ENCODE peak calls at places on chromosome 12, in six cellular contexts. A, Z, T, W, K and V are unnamed samples.

GRCh38 chr12:119229837-119230236 is 51.1 kb downstream of the HSPB8 start:
- DNase-seq in A (peak), Z (no peak), T (peak), W (peak), K (peak), V (peak)

GRCh38 chr12:92485356-92486348 is 217.1 kb upstream of the PLEKHG7 start:
- DNase-seq in A (no peak), Z (no peak), T (no peak), W (no peak), K (no peak), V (no peak)

GRCh38 chr12:3461391-3461790 is 29.6 kb upstream of the PRMT8 start:
- DNase-seq in A (no peak), Z (no peak), T (no peak), W (no peak), K (no peak), V (no peak)

GRCh38 chr12:9829990-9830389 is 2.7 kb downstream of the KLRF1 start:
- DNase-seq in A (no peak), Z (no peak), T (no peak), W (no peak), K (no peak), V (no peak)

GRCh38 chr12:95859947-95860850 is 1.4 kb downstream of the SNRPF start:
- DNase-seq in A (no peak), Z (no peak), T (no peak), W (no peak), K (no peak), V (no peak)

GRCh38 chr12:120265203-120265482 is 387 bp downstream of the PXN start:
- DNase-seq in A (peak), Z (no peak), T (no peak), W (no peak), K (no peak), V (no peak)

GRCh38 chr12:56084958-56085543 is 5.1 kb downstream of the ERBB3 start:
- DNase-seq in A (no peak), Z (no peak), T (peak), W (peak), K (peak), V (no peak)

GRCh38 chr12:14913381-14913781 is 25.0 kb downstream of the ERP27 start:
- DNase-seq in A (no peak), Z (no peak), T (no peak), W (no peak), K (no peak), V (no peak)

GRCh38 chr12:20368653-20369163 is 371 bp downstream of the PDE3A start:
- DNase-seq in A (peak), Z (no peak), T (peak), W (peak), K (no peak), V (no peak)

GRCh38 chr12:115439008-115439601 is 755.1 kb upstream of the TBX3 start:
- DNase-seq in A (no peak), Z (no peak), T (no peak), W (no peak), K (no peak), V (no peak)

GRCh38 chr12:17304503-17305347 is 698.8 kb upstream of the LMO3 start:
- DNase-seq in A (no peak), Z (no peak), T (no peak), W (peak), K (no peak), V (no peak)

GRCh38 chr12:95694148-95694547 is 96.4 kb downstream of the NTN4 start:
- DNase-seq in A (peak), Z (no peak), T (peak), W (no peak), K (no peak), V (no peak)

GRCh38 chr12:15532364-15532977 is 210.2 kb downstream of the PTPRO start:
- DNase-seq in A (no peak), Z (peak), T (peak), W (peak), K (peak), V (peak)

GRCh38 chr12:48793696-48794095 is 4.8 kb upstream of the ADCY6 start:
- DNase-seq in A (no peak), Z (no peak), T (no peak), W (no peak), K (no peak), V (no peak)

GRCh38 chr12:108989381-108989780 is 31.5 kb downstream of the SVOP start:
- DNase-seq in A (no peak), Z (no peak), T (no peak), W (no peak), K (no peak), V (no peak)

GRCh38 chr12:53048033-53048779 is 1.7 kb upstream of the TNS2 start:
- DNase-seq in A (peak), Z (no peak), T (peak), W (peak), K (peak), V (no peak)

GRCh38 chr12:124498178-124498869 is 69.1 kb downstream of the NCOR2 start:
- DNase-seq in A (no peak), Z (no peak), T (no peak), W (no peak), K (no peak), V (no peak)

GRCh38 chr12:106600503-106600902 is 17.7 kb downstream of the RFX4 start:
- DNase-seq in A (no peak), Z (no peak), T (no peak), W (no peak), K (no peak), V (no peak)

GRCh38 chr12:101667591-101667990 is 29.8 kb upstream of the CHPT1 start:
- DNase-seq in A (no peak), Z (no peak), T (no peak), W (no peak), K (no peak), V (no peak)

GRCh38 chr12:57518920-57519757 is 1.2 kb downstream of the DDIT3 start:
- DNase-seq in A (peak), Z (no peak), T (no peak), W (peak), K (no peak), V (no peak)

GRCh38 chr12:5428332-5429221 is 3.3 kb upstream of the NTF3 start:
- DNase-seq in A (no peak), Z (no peak), T (peak), W (no peak), K (peak), V (no peak)

GRCh38 chr12:66502911-66503310 is 176.0 kb downstream of the GRIP1 start:
- DNase-seq in A (no peak), Z (no peak), T (no peak), W (no peak), K (no peak), V (no peak)

GRCh38 chr12:33182485-33182884 is 257.1 kb downstream of the SYT10 start:
- DNase-seq in A (no peak), Z (no peak), T (no peak), W (no peak), K (no peak), V (no peak)

GRCh38 chr12:3905664-3906063 is 32.5 kb upstream of the PARP11 start:
- DNase-seq in A (no peak), Z (no peak), T (no peak), W (no peak), K (no peak), V (no peak)

GRCh38 chr12:105574056-105574715 is 243.7 kb downstream of the C12orf75 start:
- DNase-seq in A (no peak), Z (peak), T (no peak), W (no peak), K (no peak), V (no peak)

GRCh38 chr12:55626154-55626553 is 10.5 kb upstream of the OR10P1 start:
- DNase-seq in A (no peak), Z (no peak), T (no peak), W (no peak), K (no peak), V (no peak)

GRCh38 chr12:19577131-19577530 is 137.8 kb downstream of the AEBP2 start:
- DNase-seq in A (no peak), Z (no peak), T (no peak), W (no peak), K (no peak), V (no peak)

GRCh38 chr12:115102450-115102849 is 418.5 kb upstream of the TBX3 start:
- DNase-seq in A (peak), Z (no peak), T (no peak), W (no peak), K (no peak), V (no peak)

GRCh38 chr12:64077922-64078321 is 144.2 kb downstream of the KICS2 start:
- DNase-seq in A (no peak), Z (no peak), T (no peak), W (peak), K (no peak), V (no peak)

GRCh38 chr12:93122089-93122488 is 193.0 kb upstream of the EEA1 start:
- DNase-seq in A (no peak), Z (peak), T (no peak), W (peak), K (no peak), V (no peak)

GRCh38 chr12:75884465-75884985 is 147.1 kb downstream of the PHLDA1 start:
- DNase-seq in A (no peak), Z (no peak), T (peak), W (no peak), K (no peak), V (no peak)

GRCh38 chr12:69783365-69783764 is 41.7 kb upstream of the MYRFL start:
- DNase-seq in A (no peak), Z (no peak), T (peak), W (no peak), K (no peak), V (no peak)

GRCh38 chr12:54173066-54173726 is 15.6 kb downstream of the SMUG1 start:
- DNase-seq in A (peak), Z (no peak), T (peak), W (no peak), K (no peak), V (no peak)

DNA sequence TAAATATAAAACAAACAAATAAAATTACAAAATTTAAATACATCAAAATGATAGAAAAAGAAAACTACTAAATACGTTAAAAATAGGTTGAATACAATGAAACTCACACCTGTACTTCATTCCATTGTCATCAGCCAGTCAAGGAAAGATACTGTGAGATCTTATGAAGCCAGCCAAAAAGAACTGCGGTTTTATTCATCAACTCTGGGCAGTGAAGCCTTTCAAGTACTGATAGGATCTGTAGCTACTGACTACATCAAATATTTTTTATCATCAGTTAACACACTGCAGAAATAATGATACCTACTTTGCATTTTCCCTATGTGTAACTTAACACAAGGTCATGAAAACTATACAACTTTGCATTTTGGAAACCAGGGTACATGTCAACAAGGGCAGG is 46.3 kb upstream of the FAR2 start:
- DNase-seq in A (no peak), Z (no peak), T (no peak), W (no peak), K (no peak), V (no peak)
- H3K4me3 ChIP-seq in A (no peak), Z (no peak), T (no peak), W (no peak), K (no peak), V (no peak)

DNA sequence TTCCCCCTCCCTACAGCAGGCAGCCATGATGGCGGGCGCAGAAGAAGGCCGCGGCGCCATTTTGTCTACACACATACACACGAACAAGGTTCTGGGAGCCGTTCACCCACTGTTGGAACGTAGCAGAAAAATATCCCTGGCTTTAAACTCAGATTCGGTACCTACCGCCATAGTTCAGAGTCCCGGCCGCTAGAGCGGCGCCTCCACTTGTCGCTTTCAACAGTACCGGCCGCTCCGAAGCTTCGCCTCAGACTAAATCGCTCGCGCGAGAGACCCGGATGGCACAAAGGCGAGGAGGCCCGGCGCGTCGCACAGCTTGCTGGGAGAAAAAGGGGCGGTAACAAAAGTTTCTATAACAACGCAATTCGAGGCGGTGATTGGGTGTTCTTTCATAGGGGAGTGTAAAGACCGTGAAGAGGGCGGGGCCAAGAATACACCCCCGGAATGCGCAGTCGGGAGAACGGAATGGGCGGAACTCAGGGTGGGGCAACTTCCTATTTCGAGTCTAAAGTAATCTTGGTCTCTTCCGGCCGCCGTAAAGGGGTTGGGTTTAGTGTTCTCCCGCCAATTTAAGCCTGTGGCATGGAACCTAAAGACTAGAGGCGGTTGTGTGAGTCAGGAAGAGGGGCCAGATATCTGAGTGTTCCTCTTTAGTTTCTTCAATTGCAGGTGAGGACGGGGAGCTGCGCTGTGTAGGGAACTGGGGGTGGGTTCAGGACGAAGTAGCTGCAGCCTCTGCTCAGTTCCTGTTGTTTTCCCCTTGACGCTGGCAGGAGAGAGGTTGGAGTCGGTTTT is at the start of the genes KNTC1 and RSRC2:
- DNase-seq in A (peak), Z (peak), T (peak), W (peak), K (peak), V (peak)
- H3K4me3 ChIP-seq in A (peak), Z (peak), T (peak), W (peak), K (peak), V (peak)

DNA sequence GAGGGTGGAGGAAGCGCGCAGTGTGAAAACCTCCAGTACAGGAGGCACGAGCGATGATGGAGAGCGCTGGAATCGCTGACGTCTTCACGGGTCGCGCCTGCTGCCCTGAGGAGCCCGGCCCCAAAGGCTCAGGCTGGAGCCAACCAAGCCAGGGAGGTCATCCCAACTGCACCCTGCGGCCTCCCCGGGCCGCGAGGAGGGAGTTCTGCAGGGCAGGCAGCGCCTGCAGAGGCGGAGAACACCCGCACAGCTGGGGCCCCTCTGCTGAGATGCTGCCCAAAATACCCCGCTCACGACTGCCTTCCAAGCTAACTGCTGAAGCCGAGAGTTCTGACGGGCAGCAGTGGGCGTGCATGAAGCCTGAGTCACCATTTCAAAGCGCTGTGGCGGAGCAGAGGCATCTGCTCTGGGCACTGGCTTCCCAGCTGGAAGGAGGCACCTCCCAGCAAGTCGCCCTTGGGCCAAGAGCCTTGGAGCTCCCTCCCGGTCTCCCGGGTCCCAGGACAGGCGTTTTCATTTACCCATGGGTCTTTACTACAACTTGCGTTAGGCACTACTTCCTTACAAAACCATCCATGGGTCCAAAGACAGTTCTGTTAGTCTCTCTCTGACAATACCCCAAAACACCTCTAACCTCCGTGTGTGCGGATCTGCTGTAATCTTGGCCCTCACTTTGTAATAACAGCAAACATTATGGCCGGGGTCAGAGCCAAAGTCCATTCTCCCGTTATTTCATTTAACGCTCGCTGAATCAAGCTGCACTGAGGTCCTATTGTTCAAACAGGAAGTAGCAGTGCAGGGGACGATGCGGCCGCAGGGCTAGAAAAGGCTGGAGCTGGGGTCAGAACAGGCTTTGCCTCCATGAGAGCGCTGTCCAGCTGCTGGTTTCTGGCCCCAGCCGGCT is 60.1 kb upstream of the RIMBP2 start:
- DNase-seq in A (peak), Z (peak), T (peak), W (peak), K (peak), V (peak)
- H3K4me3 ChIP-seq in A (peak), Z (no peak), T (peak), W (no peak), K (no peak), V (peak)

GRCh38 chr12:18320036-18320617 is 58.8 kb downstream of the PIK3C2G start:
- DNase-seq in A (no peak), Z (peak), T (peak), W (peak), K (peak), V (peak)
- H3K4me3 ChIP-seq in A (no peak), Z (no peak), T (no peak), W (no peak), K (no peak), V (no peak)